ENCODE peak calls at places on chromosomes 16 and 17, in ten cellular contexts. D, H, K, J, E, U, S, C, I and Z are unnamed samples. For H3K9me3, the result is how much of the 10 kb centered on the place peaks cover.

GRCh38 chr17:40493697-40494096 is 7.7 kb downstream of the TNS4 start:
- DNase-seq in D (no peak), H (no peak), K (no peak), J (no peak), E (no peak), U (no peak), S (no peak), C (no peak), I (no peak), Z (peak)

GRCh38 chr16:65967376-65967775 is 399.1 kb upstream of the CDH5 start:
- DNase-seq in D (no peak), H (no peak), K (no peak), J (no peak), E (no peak), U (no peak), S (no peak), C (no peak), I (no peak), Z (no peak)

GRCh38 chr17:80663783-80664206 is 119.2 kb downstream of the RPTOR start:
- DNase-seq in D (peak), H (peak), K (peak), J (no peak), E (no peak), U (no peak), S (peak), C (no peak), I (no peak), Z (no peak)

GRCh38 chr16:67770371-67770991 is 35.9 kb downstream of the RANBP10 start:
- DNase-seq in D (no peak), H (no peak), K (peak), J (no peak), E (peak), U (no peak), S (no peak), C (no peak), I (no peak), Z (no peak)

GRCh38 chr16:81758376-81758775 is 20.7 kb upstream of the PLCG2 start:
- DNase-seq in D (no peak), H (no peak), K (no peak), J (no peak), E (no peak), U (no peak), S (no peak), C (no peak), I (no peak), Z (peak)

GRCh38 chr17:38663964-38664644 is 10.7 kb downstream of the EPOP start:
- DNase-seq in D (no peak), H (no peak), K (no peak), J (no peak), E (no peak), U (no peak), S (no peak), C (no peak), I (no peak), Z (no peak)

GRCh38 chr16:79533292-79533691 is 67.2 kb downstream of the MAF start:
- DNase-seq in D (no peak), H (no peak), K (no peak), J (no peak), E (no peak), U (no peak), S (no peak), C (no peak), I (no peak), Z (no peak)

GRCh38 chr17:79851461-79851817 is 12.2 kb upstream of the CBX4 start:
- DNase-seq in D (no peak), H (no peak), K (no peak), J (peak), E (no peak), U (no peak), S (no peak), C (no peak), I (no peak), Z (peak)

GRCh38 chr17:3693829-3694231 is 2.1 kb downstream of the P2RX5 start:
- DNase-seq in D (no peak), H (peak), K (no peak), J (no peak), E (no peak), U (no peak), S (no peak), C (no peak), I (no peak), Z (no peak)

GRCh38 chr16:68503334-68503733 is 35.8 kb upstream of the ZFP90 start:
- DNase-seq in D (no peak), H (no peak), K (no peak), J (no peak), E (no peak), U (no peak), S (no peak), C (no peak), I (no peak), Z (peak)

GRCh38 chr17:6546069-6546718 is 10.2 kb downstream of the PITPNM3 start:
- DNase-seq in D (no peak), H (no peak), K (peak), J (no peak), E (no peak), U (no peak), S (no peak), C (no peak), I (no peak), Z (peak)

GRCh38 chr17:78735832-78736525 is 46.1 kb downstream of the CYTH1 start:
- DNase-seq in D (peak), H (peak), K (no peak), J (no peak), E (no peak), U (no peak), S (no peak), C (no peak), I (no peak), Z (peak)

GRCh38 chr17:17181666-17182600 is 24.2 kb downstream of the PLD6 start:
- DNase-seq in D (no peak), H (peak), K (no peak), J (no peak), E (no peak), U (no peak), S (no peak), C (no peak), I (no peak), Z (no peak)

GRCh38 chr17:9371019-9371418 is 204.6 kb downstream of the STX8 start:
- DNase-seq in D (no peak), H (no peak), K (peak), J (no peak), E (no peak), U (peak), S (no peak), C (no peak), I (no peak), Z (peak)

GRCh38 chr17:27747462-27748359 is 52.6 kb downstream of the NOS2 start:
- DNase-seq in D (no peak), H (no peak), K (no peak), J (no peak), E (no peak), U (no peak), S (no peak), C (no peak), I (no peak), Z (no peak)

GRCh38 chr17:13537211-13537610 is 64.5 kb downstream of the HS3ST3A1 start:
- DNase-seq in D (no peak), H (no peak), K (peak), J (no peak), E (no peak), U (no peak), S (no peak), C (no peak), I (no peak), Z (no peak)

GRCh38 chr17:44968225-44969143 is at the start of gene C1QL1:
- DNase-seq in D (peak), H (peak), K (peak), J (peak), E (peak), U (peak), S (peak), C (peak), I (peak), Z (peak)

DNA sequence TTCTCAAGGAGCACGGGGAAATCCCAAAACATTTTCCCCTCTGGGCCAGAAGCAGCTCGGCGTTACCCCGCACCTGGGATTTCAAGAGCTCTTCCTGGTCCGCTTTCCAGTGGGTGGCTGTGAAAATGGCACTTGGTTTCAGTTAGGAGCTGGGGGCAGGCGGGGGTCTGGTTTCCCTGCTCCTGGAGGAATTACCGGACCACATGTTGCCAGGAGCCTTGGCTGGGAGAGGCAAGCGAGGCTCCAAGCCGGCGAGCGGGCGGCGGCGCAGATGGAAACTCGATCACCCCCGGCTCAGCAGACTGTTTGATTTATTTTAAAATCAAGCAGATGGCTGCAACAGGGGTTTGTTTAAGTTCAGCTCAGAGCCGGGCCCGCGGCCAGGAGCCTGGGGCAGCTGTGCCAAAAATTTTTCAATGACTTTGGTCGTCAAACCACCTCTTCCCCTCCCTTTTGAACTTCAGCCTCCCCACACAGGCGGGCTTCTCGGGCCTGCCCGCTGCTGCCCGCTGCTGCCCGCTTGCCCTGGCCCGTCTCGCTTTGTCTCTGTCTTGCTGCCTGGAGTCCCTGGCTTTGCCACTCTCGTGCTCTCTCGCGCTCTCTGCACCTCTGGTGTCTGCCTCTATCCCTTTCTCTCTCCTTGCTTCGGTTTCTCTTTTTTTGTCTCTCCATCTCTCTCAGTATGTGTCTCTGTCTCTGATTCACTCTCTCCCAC is 108.0 kb upstream of the CIBAR2 start:
- DNase-seq in D (peak), H (no peak), K (peak), J (no peak), E (peak), U (no peak), S (peak), C (no peak), I (no peak), Z (peak)
- H3K4me3 ChIP-seq in D (no peak), H (no peak), K (no peak), J (no peak), E (peak), U (no peak), S (peak), C (no peak), I (no peak), Z (peak)

GRCh38 chr16:1809281-1809801 is 15.8 kb upstream of the IGFALS start:
- DNase-seq in D (peak), H (no peak), K (no peak), J (no peak), E (no peak), U (no peak), S (peak), C (no peak), I (no peak), Z (no peak)
- H3K9me3 ChIP-seq in D (under half), H (under half), K (under half), J (under half), E (under half), U (under half), S (under half), C (under half), I (under half), Z (under half)

GRCh38 chr16:2147981-2148671 is at the start of gene RAB26:
- DNase-seq in D (peak), H (peak), K (peak), J (peak), E (peak), U (peak), S (peak), C (peak), I (peak), Z (peak)
- H3K4me3 ChIP-seq in D (peak), H (no peak), K (peak), J (peak), E (peak), U (peak), S (peak), C (peak), I (no peak), Z (no peak)

GRCh38 chr17:55418369-55419268 is 3.0 kb downstream of the MMD start:
- DNase-seq in D (no peak), H (no peak), K (no peak), J (no peak), E (no peak), U (no peak), S (no peak), C (no peak), I (no peak), Z (no peak)
- H3K9me3 ChIP-seq in D (under half), H (under half), K (under half), J (under half), E (under half), U (under half), S (under half), C (under half), I (under half), Z (under half)

GRCh38 chr17:64653325-64653984 is 8.7 kb downstream of the SMURF2 start:
- DNase-seq in D (no peak), H (no peak), K (peak), J (no peak), E (no peak), U (no peak), S (no peak), C (no peak), I (no peak), Z (peak)
- H3K4me3 ChIP-seq in D (no peak), H (no peak), K (peak), J (no peak), E (no peak), U (no peak), S (no peak), C (no peak), I (no peak), Z (peak)